ENCODE peak calls at places on chromosomes 12 and 14, in eight cellular contexts. One of them, this sample, is unnamed.

GRCh38 chr14:77086951-77087350 is 11.1 kb upstream of the CIPC start:
- DNase-seq in mesothelial cell of epicardium: no peak
- DNase-seq in adipocyte: no peak
- DNase-seq in activated CD4-positive, alpha-beta memory T cell treated with anti-CD3 and anti-CD28 coated beads for 36 hours: no peak
- DNase-seq in astrocyte of the cerebellum: no peak
- DNase-seq in T-helper 2 cell: no peak
- DNase-seq in tibial nerve: no peak
- DNase-seq in midbrain: no peak
- DNase-seq in this sample: no peak

GRCh38 chr14:89315493-89316456 is 101.3 kb downstream of the FOXN3 start:
- DNase-seq in mesothelial cell of epicardium: no peak
- DNase-seq in adipocyte: no peak
- DNase-seq in activated CD4-positive, alpha-beta memory T cell treated with anti-CD3 and anti-CD28 coated beads for 36 hours: no peak
- DNase-seq in astrocyte of the cerebellum: no peak
- DNase-seq in T-helper 2 cell: no peak
- DNase-seq in tibial nerve: no peak
- DNase-seq in midbrain: no peak
- DNase-seq in this sample: no peak

GRCh38 chr14:95993768-95994592 is 45.2 kb upstream of the C14orf132 start:
- DNase-seq in mesothelial cell of epicardium: no peak
- DNase-seq in adipocyte: peak
- DNase-seq in activated CD4-positive, alpha-beta memory T cell treated with anti-CD3 and anti-CD28 coated beads for 36 hours: peak
- DNase-seq in astrocyte of the cerebellum: peak
- DNase-seq in T-helper 2 cell: no peak
- DNase-seq in tibial nerve: no peak
- DNase-seq in midbrain: peak
- DNase-seq in this sample: peak

GRCh38 chr12:15662983-15663659 is 126.1 kb downstream of the EPS8 start:
- DNase-seq in mesothelial cell of epicardium: no peak
- DNase-seq in adipocyte: no peak
- DNase-seq in activated CD4-positive, alpha-beta memory T cell treated with anti-CD3 and anti-CD28 coated beads for 36 hours: no peak
- DNase-seq in astrocyte of the cerebellum: no peak
- DNase-seq in T-helper 2 cell: no peak
- DNase-seq in tibial nerve: no peak
- DNase-seq in midbrain: no peak
- DNase-seq in this sample: no peak

GRCh38 chr12:10147714-10148403 is 17.9 kb upstream of the CLEC7A start:
- DNase-seq in mesothelial cell of epicardium: no peak
- DNase-seq in adipocyte: no peak
- DNase-seq in activated CD4-positive, alpha-beta memory T cell treated with anti-CD3 and anti-CD28 coated beads for 36 hours: no peak
- DNase-seq in astrocyte of the cerebellum: no peak
- DNase-seq in T-helper 2 cell: no peak
- DNase-seq in tibial nerve: no peak
- DNase-seq in midbrain: no peak
- DNase-seq in this sample: no peak

GRCh38 chr12:54588110-54588831 is at the start of gene PPP1R1A:
- DNase-seq in mesothelial cell of epicardium: no peak
- DNase-seq in adipocyte: peak
- DNase-seq in activated CD4-positive, alpha-beta memory T cell treated with anti-CD3 and anti-CD28 coated beads for 36 hours: no peak
- DNase-seq in astrocyte of the cerebellum: no peak
- DNase-seq in T-helper 2 cell: no peak
- DNase-seq in tibial nerve: no peak
- DNase-seq in midbrain: peak
- DNase-seq in this sample: no peak

GRCh38 chr14:86796221-86797074 is 1196.5 kb downstream of the GALC start:
- DNase-seq in mesothelial cell of epicardium: no peak
- DNase-seq in adipocyte: peak
- DNase-seq in activated CD4-positive, alpha-beta memory T cell treated with anti-CD3 and anti-CD28 coated beads for 36 hours: no peak
- DNase-seq in astrocyte of the cerebellum: no peak
- DNase-seq in T-helper 2 cell: no peak
- DNase-seq in tibial nerve: no peak
- DNase-seq in midbrain: no peak
- DNase-seq in this sample: no peak

GRCh38 chr12:131510431-131510830 is 200.5 kb upstream of the SFSWAP start:
- DNase-seq in mesothelial cell of epicardium: no peak
- DNase-seq in adipocyte: no peak
- DNase-seq in activated CD4-positive, alpha-beta memory T cell treated with anti-CD3 and anti-CD28 coated beads for 36 hours: no peak
- DNase-seq in astrocyte of the cerebellum: no peak
- DNase-seq in T-helper 2 cell: no peak
- DNase-seq in tibial nerve: no peak
- DNase-seq in midbrain: no peak
- DNase-seq in this sample: no peak

GRCh38 chr14:105478624-105479305 is 4.1 kb downstream of the CRIP2 start:
- DNase-seq in mesothelial cell of epicardium: no peak
- DNase-seq in adipocyte: no peak
- DNase-seq in activated CD4-positive, alpha-beta memory T cell treated with anti-CD3 and anti-CD28 coated beads for 36 hours: no peak
- DNase-seq in astrocyte of the cerebellum: no peak
- DNase-seq in T-helper 2 cell: no peak
- DNase-seq in tibial nerve: no peak
- DNase-seq in midbrain: no peak
- DNase-seq in this sample: no peak

GRCh38 chr14:105199093-105199492 is 18.0 kb upstream of the NUDT14 start:
- DNase-seq in mesothelial cell of epicardium: no peak
- DNase-seq in adipocyte: no peak
- DNase-seq in activated CD4-positive, alpha-beta memory T cell treated with anti-CD3 and anti-CD28 coated beads for 36 hours: no peak
- DNase-seq in astrocyte of the cerebellum: no peak
- DNase-seq in T-helper 2 cell: no peak
- DNase-seq in tibial nerve: no peak
- DNase-seq in midbrain: no peak
- DNase-seq in this sample: no peak

GRCh38 chr14:31194095-31194494 is 13.5 kb downstream of the HECTD1 start:
- DNase-seq in mesothelial cell of epicardium: no peak
- DNase-seq in adipocyte: peak
- DNase-seq in activated CD4-positive, alpha-beta memory T cell treated with anti-CD3 and anti-CD28 coated beads for 36 hours: no peak
- DNase-seq in astrocyte of the cerebellum: no peak
- DNase-seq in T-helper 2 cell: no peak
- DNase-seq in tibial nerve: no peak
- DNase-seq in midbrain: no peak
- DNase-seq in this sample: peak

GRCh38 chr14:56202256-56202655 is 84.0 kb downstream of the PELI2 start:
- DNase-seq in mesothelial cell of epicardium: no peak
- DNase-seq in adipocyte: no peak
- DNase-seq in activated CD4-positive, alpha-beta memory T cell treated with anti-CD3 and anti-CD28 coated beads for 36 hours: no peak
- DNase-seq in astrocyte of the cerebellum: no peak
- DNase-seq in T-helper 2 cell: no peak
- DNase-seq in tibial nerve: no peak
- DNase-seq in midbrain: no peak
- DNase-seq in this sample: peak

GRCh38 chr14:100586153-100586519 is 1.1 kb downstream of the BEGAIN start:
- DNase-seq in mesothelial cell of epicardium: no peak
- DNase-seq in adipocyte: no peak
- DNase-seq in activated CD4-positive, alpha-beta memory T cell treated with anti-CD3 and anti-CD28 coated beads for 36 hours: no peak
- DNase-seq in astrocyte of the cerebellum: no peak
- DNase-seq in T-helper 2 cell: no peak
- DNase-seq in tibial nerve: no peak
- DNase-seq in midbrain: no peak
- DNase-seq in this sample: no peak

GRCh38 chr14:53596845-53597525 is 359.6 kb downstream of the BMP4 start:
- DNase-seq in mesothelial cell of epicardium: no peak
- DNase-seq in adipocyte: no peak
- DNase-seq in activated CD4-positive, alpha-beta memory T cell treated with anti-CD3 and anti-CD28 coated beads for 36 hours: no peak
- DNase-seq in astrocyte of the cerebellum: no peak
- DNase-seq in T-helper 2 cell: no peak
- DNase-seq in tibial nerve: no peak
- DNase-seq in midbrain: no peak
- DNase-seq in this sample: no peak

GRCh38 chr14:99602054-99602787 is 1.8 kb downstream of the CCDC85C start:
- DNase-seq in mesothelial cell of epicardium: no peak
- DNase-seq in adipocyte: peak
- DNase-seq in activated CD4-positive, alpha-beta memory T cell treated with anti-CD3 and anti-CD28 coated beads for 36 hours: peak
- DNase-seq in astrocyte of the cerebellum: no peak
- DNase-seq in T-helper 2 cell: no peak
- DNase-seq in tibial nerve: no peak
- DNase-seq in midbrain: no peak
- DNase-seq in this sample: no peak

GRCh38 chr12:20383612-20384011 is 15.3 kb downstream of the PDE3A start:
- DNase-seq in mesothelial cell of epicardium: no peak
- DNase-seq in adipocyte: no peak
- DNase-seq in activated CD4-positive, alpha-beta memory T cell treated with anti-CD3 and anti-CD28 coated beads for 36 hours: no peak
- DNase-seq in astrocyte of the cerebellum: no peak
- DNase-seq in T-helper 2 cell: no peak
- DNase-seq in tibial nerve: no peak
- DNase-seq in midbrain: no peak
- DNase-seq in this sample: no peak

GRCh38 chr14:67335781-67336180 is 23.8 kb downstream of the ATP6V1D start:
- DNase-seq in mesothelial cell of epicardium: no peak
- DNase-seq in adipocyte: peak
- DNase-seq in activated CD4-positive, alpha-beta memory T cell treated with anti-CD3 and anti-CD28 coated beads for 36 hours: no peak
- DNase-seq in astrocyte of the cerebellum: no peak
- DNase-seq in T-helper 2 cell: no peak
- DNase-seq in tibial nerve: no peak
- DNase-seq in midbrain: no peak
- DNase-seq in this sample: peak

GRCh38 chr12:63103489-63104131 is 47.4 kb downstream of the AVPR1A start:
- DNase-seq in mesothelial cell of epicardium: no peak
- DNase-seq in adipocyte: peak
- DNase-seq in activated CD4-positive, alpha-beta memory T cell treated with anti-CD3 and anti-CD28 coated beads for 36 hours: no peak
- DNase-seq in astrocyte of the cerebellum: no peak
- DNase-seq in T-helper 2 cell: no peak
- DNase-seq in tibial nerve: no peak
- DNase-seq in midbrain: no peak
- DNase-seq in this sample: peak

GRCh38 chr14:22391908-22392307 is 197.1 kb downstream of the DAD1 start:
- DNase-seq in mesothelial cell of epicardium: no peak
- DNase-seq in adipocyte: peak
- DNase-seq in activated CD4-positive, alpha-beta memory T cell treated with anti-CD3 and anti-CD28 coated beads for 36 hours: no peak
- DNase-seq in astrocyte of the cerebellum: peak
- DNase-seq in T-helper 2 cell: no peak
- DNase-seq in tibial nerve: no peak
- DNase-seq in midbrain: peak
- DNase-seq in this sample: no peak

GRCh38 chr12:108491256-108491655 is 23.8 kb upstream of the FICD start:
- DNase-seq in mesothelial cell of epicardium: no peak
- DNase-seq in adipocyte: no peak
- DNase-seq in activated CD4-positive, alpha-beta memory T cell treated with anti-CD3 and anti-CD28 coated beads for 36 hours: no peak
- DNase-seq in astrocyte of the cerebellum: no peak
- DNase-seq in T-helper 2 cell: no peak
- DNase-seq in tibial nerve: no peak
- DNase-seq in midbrain: no peak
- DNase-seq in this sample: no peak

GRCh38 chr12:8572507-8572906 is 31.8 kb upstream of the CLEC4E start:
- DNase-seq in mesothelial cell of epicardium: no peak
- DNase-seq in adipocyte: no peak
- DNase-seq in activated CD4-positive, alpha-beta memory T cell treated with anti-CD3 and anti-CD28 coated beads for 36 hours: no peak
- DNase-seq in astrocyte of the cerebellum: no peak
- DNase-seq in T-helper 2 cell: no peak
- DNase-seq in tibial nerve: no peak
- DNase-seq in midbrain: no peak
- DNase-seq in this sample: no peak

GRCh38 chr12:5511644-5512584 is 80.0 kb downstream of the NTF3 start:
- DNase-seq in mesothelial cell of epicardium: no peak
- DNase-seq in adipocyte: peak
- DNase-seq in activated CD4-positive, alpha-beta memory T cell treated with anti-CD3 and anti-CD28 coated beads for 36 hours: no peak
- DNase-seq in astrocyte of the cerebellum: no peak
- DNase-seq in T-helper 2 cell: no peak
- DNase-seq in tibial nerve: no peak
- DNase-seq in midbrain: no peak
- DNase-seq in this sample: peak

GRCh38 chr12:132333273-132333672 is 3.9 kb upstream of the GALNT9 start:
- DNase-seq in mesothelial cell of epicardium: no peak
- DNase-seq in adipocyte: no peak
- DNase-seq in activated CD4-positive, alpha-beta memory T cell treated with anti-CD3 and anti-CD28 coated beads for 36 hours: no peak
- DNase-seq in astrocyte of the cerebellum: no peak
- DNase-seq in T-helper 2 cell: no peak
- DNase-seq in tibial nerve: no peak
- DNase-seq in midbrain: no peak
- DNase-seq in this sample: no peak

GRCh38 chr12:13178568-13179158 is 17.9 kb upstream of the EMP1 start:
- DNase-seq in mesothelial cell of epicardium: no peak
- DNase-seq in adipocyte: no peak
- DNase-seq in activated CD4-positive, alpha-beta memory T cell treated with anti-CD3 and anti-CD28 coated beads for 36 hours: no peak
- DNase-seq in astrocyte of the cerebellum: no peak
- DNase-seq in T-helper 2 cell: no peak
- DNase-seq in tibial nerve: no peak
- DNase-seq in midbrain: no peak
- DNase-seq in this sample: no peak

GRCh38 chr12:19431407-19432308 is 7.6 kb upstream of the AEBP2 start:
- DNase-seq in mesothelial cell of epicardium: peak
- DNase-seq in adipocyte: peak
- DNase-seq in activated CD4-positive, alpha-beta memory T cell treated with anti-CD3 and anti-CD28 coated beads for 36 hours: peak
- DNase-seq in astrocyte of the cerebellum: peak
- DNase-seq in T-helper 2 cell: peak
- DNase-seq in tibial nerve: no peak
- DNase-seq in midbrain: no peak
- DNase-seq in this sample: peak

GRCh38 chr14:55705651-55706340 is 125.8 kb downstream of the KTN1 start:
- DNase-seq in mesothelial cell of epicardium: no peak
- DNase-seq in adipocyte: no peak
- DNase-seq in activated CD4-positive, alpha-beta memory T cell treated with anti-CD3 and anti-CD28 coated beads for 36 hours: no peak
- DNase-seq in astrocyte of the cerebellum: no peak
- DNase-seq in T-helper 2 cell: no peak
- DNase-seq in tibial nerve: no peak
- DNase-seq in midbrain: no peak
- DNase-seq in this sample: no peak

GRCh38 chr12:31768046-31768445 is 39.2 kb upstream of the AMN1 start:
- DNase-seq in mesothelial cell of epicardium: no peak
- DNase-seq in adipocyte: no peak
- DNase-seq in activated CD4-positive, alpha-beta memory T cell treated with anti-CD3 and anti-CD28 coated beads for 36 hours: no peak
- DNase-seq in astrocyte of the cerebellum: no peak
- DNase-seq in T-helper 2 cell: no peak
- DNase-seq in tibial nerve: no peak
- DNase-seq in midbrain: no peak
- DNase-seq in this sample: no peak

GRCh38 chr14:80498533-80498932 is 287.2 kb upstream of the DIO2 start:
- DNase-seq in mesothelial cell of epicardium: no peak
- DNase-seq in adipocyte: no peak
- DNase-seq in activated CD4-positive, alpha-beta memory T cell treated with anti-CD3 and anti-CD28 coated beads for 36 hours: no peak
- DNase-seq in astrocyte of the cerebellum: no peak
- DNase-seq in T-helper 2 cell: no peak
- DNase-seq in tibial nerve: no peak
- DNase-seq in midbrain: no peak
- DNase-seq in this sample: no peak

GRCh38 chr12:107349008-107349747 is 255.8 kb upstream of the CRY1 start:
- DNase-seq in mesothelial cell of epicardium: no peak
- DNase-seq in adipocyte: peak
- DNase-seq in activated CD4-positive, alpha-beta memory T cell treated with anti-CD3 and anti-CD28 coated beads for 36 hours: no peak
- DNase-seq in astrocyte of the cerebellum: peak
- DNase-seq in T-helper 2 cell: no peak
- DNase-seq in tibial nerve: peak
- DNase-seq in midbrain: peak
- DNase-seq in this sample: no peak

GRCh38 chr12:48794870-48795269 is 6.0 kb upstream of the ADCY6 start:
- DNase-seq in mesothelial cell of epicardium: no peak
- DNase-seq in adipocyte: peak
- DNase-seq in activated CD4-positive, alpha-beta memory T cell treated with anti-CD3 and anti-CD28 coated beads for 36 hours: no peak
- DNase-seq in astrocyte of the cerebellum: no peak
- DNase-seq in T-helper 2 cell: no peak
- DNase-seq in tibial nerve: no peak
- DNase-seq in midbrain: no peak
- DNase-seq in this sample: no peak

GRCh38 chr14:37600880-37601741 is 5.7 kb downstream of the TTC6 start:
- DNase-seq in mesothelial cell of epicardium: no peak
- DNase-seq in adipocyte: no peak
- DNase-seq in activated CD4-positive, alpha-beta memory T cell treated with anti-CD3 and anti-CD28 coated beads for 36 hours: no peak
- DNase-seq in astrocyte of the cerebellum: no peak
- DNase-seq in T-helper 2 cell: no peak
- DNase-seq in tibial nerve: no peak
- DNase-seq in midbrain: no peak
- DNase-seq in this sample: no peak

GRCh38 chr14:76413962-76414665 is 38.2 kb downstream of the ESRRB start:
- DNase-seq in mesothelial cell of epicardium: no peak
- DNase-seq in adipocyte: no peak
- DNase-seq in activated CD4-positive, alpha-beta memory T cell treated with anti-CD3 and anti-CD28 coated beads for 36 hours: no peak
- DNase-seq in astrocyte of the cerebellum: no peak
- DNase-seq in T-helper 2 cell: no peak
- DNase-seq in tibial nerve: no peak
- DNase-seq in midbrain: no peak
- DNase-seq in this sample: no peak

GRCh38 chr12:99390707-99391106 is 256.8 kb upstream of the GARIN6 start:
- DNase-seq in mesothelial cell of epicardium: no peak
- DNase-seq in adipocyte: no peak
- DNase-seq in activated CD4-positive, alpha-beta memory T cell treated with anti-CD3 and anti-CD28 coated beads for 36 hours: no peak
- DNase-seq in astrocyte of the cerebellum: no peak
- DNase-seq in T-helper 2 cell: no peak
- DNase-seq in tibial nerve: no peak
- DNase-seq in midbrain: no peak
- DNase-seq in this sample: no peak

GRCh38 chr14:64758025-64758521 is 53.8 kb downstream of the PLEKHG3 start:
- DNase-seq in mesothelial cell of epicardium: no peak
- DNase-seq in adipocyte: no peak
- DNase-seq in activated CD4-positive, alpha-beta memory T cell treated with anti-CD3 and anti-CD28 coated beads for 36 hours: no peak
- DNase-seq in astrocyte of the cerebellum: peak
- DNase-seq in T-helper 2 cell: no peak
- DNase-seq in tibial nerve: no peak
- DNase-seq in midbrain: no peak
- DNase-seq in this sample: no peak

This sample was measured in activated naive CD4-positive, alpha-beta T cell treated with anti-CD3 and anti-CD28 coated beads for 36 hours.